ENCODE peak calls at places on chromosomes 3 and 15, in ten cellular contexts. Q, U, O, F, H, S, Y, M, W and Z are unnamed samples.

GRCh38 chr15:34275154-34275553 is 50.3 kb downstream of the EMC4 start:
- DNase-seq in O (no peak), F (no peak), M (no peak), S (no peak), H (no peak), W (peak; percentile 58), U (peak; percentile 77), Y (no peak), Q (no peak), Z (no peak)

GRCh38 chr3:129783470-129783869 is 110.0 kb downstream of the TMCC1 start:
- DNase-seq in Y (no peak), F (no peak), H (no peak), Q (no peak), U (no peak), W (peak; percentile 28), M (no peak), S (no peak), O (no peak), Z (no peak)

GRCh38 chr3:71069797-71070196 is 513.7 kb downstream of the FOXP1 start:
- DNase-seq in U (peak; percentile 98), M (peak; percentile 72), H (peak; percentile 39), O (peak; percentile 51), W (no peak), Q (peak; percentile 92), S (peak; percentile 86), Y (peak; percentile 33), F (no peak), Z (peak; percentile 33)

GRCh38 chr3:165903885-165904284 is 66.7 kb upstream of the BCHE start:
- DNase-seq in F (no peak), H (no peak), Q (no peak), M (no peak), Y (no peak), S (no peak), W (no peak), U (peak; percentile 54), O (no peak), Z (no peak)

GRCh38 chr3:175342196-175342595 is 483.1 kb downstream of the NAALADL2 start:
- DNase-seq in H (no peak), Q (no peak), M (no peak), F (no peak), W (peak; percentile 15), O (no peak), Y (no peak), U (no peak), S (no peak), Z (peak; percentile 17)

GRCh38 chr15:85282504-85283115 is 97.8 kb upstream of the AKAP13 start:
- DNase-seq in H (no peak), F (no peak), Q (no peak), W (peak; percentile 71), U (no peak), O (no peak), S (no peak), Y (no peak), M (no peak), Z (peak; percentile 17)

GRCh38 chr3:48560648-48561018 is 2.9 kb downstream of the UCN2 start:
- DNase-seq in M (no peak), W (no peak), U (no peak), H (no peak), S (no peak), Y (peak; percentile 39), O (peak; percentile 53), F (no peak), Q (no peak), Z (peak; percentile 79)

GRCh38 chr3:60675424-60675823 is 575.8 kb downstream of the FHIT start:
- DNase-seq in H (no peak), M (no peak), W (no peak), Q (no peak), S (no peak), O (no peak), F (no peak), Y (no peak), U (no peak), Z (no peak)

GRCh38 chr3:38583688-38584087 is 65.8 kb downstream of the SCN5A start:
- DNase-seq in M (no peak), U (no peak), Q (no peak), F (no peak), S (peak; percentile 25), W (no peak), O (no peak), H (no peak), Y (peak; percentile 1), Z (no peak)

GRCh38 chr3:32892625-32893598 is 58.5 kb upstream of the CCR4 start:
- DNase-seq in Q (no peak), W (no peak), M (no peak), U (no peak), Y (no peak), O (no peak), S (no peak), H (no peak), F (no peak), Z (no peak)
- H3K36me3 ChIP-seq in Q (no peaks in the 10 kb centered on the region), W (no peaks in the 10 kb centered on the region), M (peaks cover 59% of the 10 kb centered on the region), U (no peaks in the 10 kb centered on the region), Y (no peaks in the 10 kb centered on the region), O (no peaks in the 10 kb centered on the region), S (no peaks in the 10 kb centered on the region), H (no peaks in the 10 kb centered on the region), F (no peaks in the 10 kb centered on the region), Z (peaks cover 15% of the 10 kb centered on the region)

GRCh38 chr15:65130941-65131340 is 2.7 kb downstream of the PDCD7 start:
- DNase-seq in Q (no peak), U (peak; percentile 5), W (no peak), H (no peak), O (no peak), F (no peak), Y (no peak), M (peak; percentile 53), S (no peak), Z (no peak)

GRCh38 chr15:65133550-65134200 is at the start of gene PDCD7:
- DNase-seq in W (peak; percentile 92), H (peak; percentile 83), Q (peak; percentile 87), O (peak; percentile 85), Y (peak; percentile 98), S (peak; percentile 95), M (peak; percentile 96), U (peak; percentile 82), F (peak; percentile 88), Z (peak; percentile 94)

DNA sequence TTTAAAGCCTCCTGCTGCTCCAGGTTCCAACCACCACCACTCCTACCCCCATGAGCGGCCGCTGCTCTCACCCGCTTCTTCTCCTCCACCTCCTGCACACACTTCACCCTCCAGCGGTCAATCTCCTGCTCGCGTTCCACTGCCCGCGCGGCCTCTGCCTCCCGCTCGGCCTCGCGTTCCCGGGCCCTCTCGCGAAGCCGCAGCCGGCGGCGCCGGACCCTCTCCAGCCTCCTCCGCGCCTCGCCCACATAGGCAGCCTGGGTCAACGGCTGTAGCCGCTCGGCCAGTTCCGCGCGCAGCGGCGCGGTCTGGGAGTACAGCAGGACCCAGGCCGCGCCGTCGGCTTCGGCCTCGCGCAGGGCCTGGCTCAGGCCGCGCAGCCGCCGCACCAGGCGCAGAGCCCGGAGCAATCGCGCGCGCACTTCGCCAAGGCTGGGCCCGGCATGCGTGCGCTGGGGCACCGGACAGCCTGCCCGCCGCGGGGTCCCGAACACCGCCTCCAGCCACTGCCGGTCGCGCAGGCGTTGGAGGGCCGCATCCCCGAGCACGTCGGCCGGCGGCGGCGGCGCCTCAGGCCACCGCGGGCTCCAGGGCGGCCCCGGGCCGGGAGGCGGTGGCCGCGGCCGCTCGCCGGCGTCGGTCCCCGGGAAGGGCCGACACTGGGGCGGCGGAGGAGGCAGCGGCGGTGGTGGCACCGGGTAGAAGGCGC is 613 bp downstream of the PDCD7 start:
- DNase-seq in S (peak; percentile 48), U (peak; percentile 20), H (no peak), M (peak; percentile 74), O (peak; percentile 21), W (peak; percentile 47), Y (peak; percentile 45), F (no peak), Q (no peak), Z (peak; percentile 69)
- TF ChIP-seq CTCF in S (no peak), U (no peak), H (no peak), M (no peak), O (no peak), W (no peak), Y (no peak), F (no peak), Q (peak; percentile 23), Z (no peak)

DNA sequence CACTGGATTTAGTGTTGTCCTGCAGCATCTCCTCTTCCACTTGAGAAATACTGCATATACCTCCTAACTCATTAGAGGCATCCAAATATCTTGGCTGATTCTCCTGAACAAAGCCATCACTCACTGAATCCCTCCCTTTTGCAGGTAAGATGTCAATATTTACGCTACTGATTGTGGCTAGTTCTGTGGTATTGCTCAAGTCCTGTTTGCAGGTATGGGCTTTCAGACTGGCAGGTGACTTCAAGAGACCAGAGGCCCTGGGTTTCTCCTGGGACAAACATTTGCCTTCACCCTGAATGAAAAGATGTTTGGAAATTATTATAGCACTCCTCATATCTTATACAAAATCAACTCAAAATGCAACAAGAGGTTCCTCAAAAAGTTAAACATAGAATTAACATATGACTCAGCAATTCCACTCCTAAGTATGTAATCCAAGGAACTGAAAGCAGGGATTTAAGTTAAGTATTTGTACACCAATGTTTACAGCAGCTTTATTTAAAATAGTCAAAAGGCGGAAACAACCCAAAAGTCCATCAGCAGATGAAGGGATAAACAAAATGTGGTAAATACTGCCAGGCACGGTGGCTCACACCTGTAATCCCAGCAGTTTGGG is 18.6 kb downstream of the NEK4 start:
- DNase-seq in O (no peak), F (no peak), W (peak; percentile 54), Q (no peak), H (no peak), M (no peak), Y (no peak), S (no peak), U (peak; percentile 17), Z (no peak)
- H3K36me3 ChIP-seq in O (peaks cover 93% of the 10 kb centered on the region), F (peaks cover 24% of the 10 kb centered on the region), W (peaks cover 9% of the 10 kb centered on the region), Q (peaks cover 67% of the 10 kb centered on the region), H (no peaks in the 10 kb centered on the region), M (peaks cover 28% of the 10 kb centered on the region), Y (no peaks in the 10 kb centered on the region), S (peaks cover 72% of the 10 kb centered on the region), U (peaks cover 8% of the 10 kb centered on the region), Z (peaks cover 31% of the 10 kb centered on the region)

GRCh38 chr3:80675790-80676189 is 908.0 kb upstream of the ROBO1 start:
- DNase-seq in H (no peak), M (no peak), W (no peak), S (no peak), Y (no peak), F (no peak), U (no peak), O (no peak), Q (no peak), Z (no peak)

GRCh38 chr3:80677796-80678195 is 910.0 kb upstream of the ROBO1 start:
- DNase-seq in U (peak; percentile 0), W (no peak), S (no peak), O (no peak), Q (no peak), Y (no peak), F (no peak), M (no peak), H (no peak), Z (peak; percentile 25)

GRCh38 chr3:80682235-80682634 is 914.4 kb upstream of the ROBO1 start:
- DNase-seq in W (no peak), O (no peak), H (no peak), F (no peak), Q (no peak), Y (no peak), M (no peak), S (no peak), U (no peak), Z (no peak)

DNA sequence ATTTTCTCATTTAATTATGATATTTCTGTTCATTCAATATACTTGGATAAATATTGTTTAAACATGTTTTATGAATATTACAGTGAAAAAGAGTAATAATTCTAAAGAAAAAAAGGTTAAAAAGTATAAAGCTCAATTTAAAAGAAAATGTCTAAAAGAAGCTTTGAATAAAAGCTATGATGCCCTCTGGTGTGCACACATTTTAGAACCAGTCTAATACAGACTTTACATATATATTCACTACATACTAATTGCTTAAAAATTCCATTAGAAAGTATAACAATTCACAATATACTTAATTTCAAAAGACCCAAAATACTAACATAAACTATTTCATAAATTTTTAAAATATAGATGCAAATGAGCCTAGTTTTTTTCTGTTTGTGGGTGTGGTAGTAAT is 909.1 kb upstream of the ROBO1 start:
- DNase-seq in O (no peak), M (no peak), S (no peak), Y (no peak), W (no peak), F (no peak), U (no peak), Q (no peak), H (no peak), Z (peak; percentile 1)
- TF ChIP-seq CTCF in O (no peak), M (no peak), S (no peak), Y (no peak), W (no peak), F (no peak), U (no peak), Q (peak; percentile 18), H (no peak), Z (no peak)